ENCODE peak calls at places on chromosomes 7 and 10, in four cellular contexts. One of them, this sample, is unnamed.

GRCh38 chr7:157895520-157896375 is 558.9 kb downstream of the DNAJB6 start:
- DNase-seq in mesendoderm: no peak
- DNase-seq in IMR-90: no peak
- DNase-seq in H1: no peak
- DNase-seq in this sample: no peak

GRCh38 chr7:135385209-135385608 is 124.7 kb downstream of the CNOT4 start:
- DNase-seq in mesendoderm: no peak
- DNase-seq in IMR-90: peak; percentile 44
- DNase-seq in H1: no peak
- DNase-seq in this sample: no peak

GRCh38 chr7:11552676-11553075 is 279.3 kb downstream of the THSD7A start:
- DNase-seq in mesendoderm: no peak
- DNase-seq in IMR-90: no peak
- DNase-seq in H1: no peak
- DNase-seq in this sample: no peak

GRCh38 chr7:19113855-19114590 is 3.4 kb downstream of the TWIST1 start:
- DNase-seq in mesendoderm: no peak
- DNase-seq in IMR-90: peak; percentile 66
- DNase-seq in H1: no peak
- DNase-seq in this sample: no peak

GRCh38 chr7:50828801-50829200 is 46.1 kb upstream of the GRB10 start:
- DNase-seq in mesendoderm: no peak
- DNase-seq in IMR-90: no peak
- DNase-seq in H1: no peak
- DNase-seq in this sample: no peak

GRCh38 chr7:75866129-75866496 is 12.7 kb upstream of the RHBDD2 start:
- DNase-seq in mesendoderm: no peak
- DNase-seq in IMR-90: no peak
- DNase-seq in H1: no peak
- DNase-seq in this sample: no peak

GRCh38 chr10:71565284-71566000 is 154.1 kb downstream of the C10orf105 start:
- DNase-seq in mesendoderm: no peak
- DNase-seq in IMR-90: no peak
- DNase-seq in H1: no peak
- DNase-seq in this sample: no peak

GRCh38 chr7:63092951-63093350 is 905.7 kb upstream of the ZNF722 start:
- DNase-seq in mesendoderm: no peak
- DNase-seq in IMR-90: no peak
- DNase-seq in H1: no peak
- DNase-seq in this sample: no peak

GRCh38 chr7:46383605-46384004 is 462.5 kb upstream of the IGFBP3 start:
- DNase-seq in mesendoderm: peak; percentile 56
- DNase-seq in IMR-90: peak; percentile 58
- DNase-seq in H1: no peak
- DNase-seq in this sample: no peak

GRCh38 chr10:74544106-74544505 is 282.3 kb upstream of the KAT6B start:
- DNase-seq in mesendoderm: peak; percentile 39
- DNase-seq in IMR-90: peak; percentile 34
- DNase-seq in H1: no peak
- DNase-seq in this sample: no peak

GRCh38 chr10:34801066-34801738 is 13.9 kb downstream of the PARD3 start:
- DNase-seq in mesendoderm: peak; percentile 85
- DNase-seq in IMR-90: no peak
- DNase-seq in H1: no peak
- DNase-seq in this sample: no peak

GRCh38 chr7:51607447-51607846 is 290.8 kb upstream of the COBL start:
- DNase-seq in mesendoderm: no peak
- DNase-seq in IMR-90: no peak
- DNase-seq in H1: no peak
- DNase-seq in this sample: no peak

GRCh38 chr7:156942708-156943090 is 6.8 kb upstream of the NOM1 start:
- DNase-seq in mesendoderm: no peak
- DNase-seq in IMR-90: no peak
- DNase-seq in H1: peak; percentile 54
- DNase-seq in this sample: peak; percentile 69

GRCh38 chr7:81457858-81458522 is 311.9 kb downstream of the HGF start:
- DNase-seq in mesendoderm: no peak
- DNase-seq in IMR-90: peak; percentile 56
- DNase-seq in H1: no peak
- DNase-seq in this sample: no peak

GRCh38 chr10:122018951-122019413 is 30.0 kb downstream of the TACC2 start:
- DNase-seq in mesendoderm: no peak
- DNase-seq in IMR-90: no peak
- DNase-seq in H1: no peak
- DNase-seq in this sample: no peak

GRCh38 chr10:14674376-14675050 is 100.2 kb downstream of the FAM107B start:
- DNase-seq in mesendoderm: peak; percentile 16
- DNase-seq in IMR-90: no peak
- DNase-seq in H1: no peak
- DNase-seq in this sample: no peak

GRCh38 chr7:79770053-79770452 is 316.6 kb upstream of the MAGI2 start:
- DNase-seq in mesendoderm: no peak
- DNase-seq in IMR-90: no peak
- DNase-seq in H1: no peak
- DNase-seq in this sample: no peak

GRCh38 chr7:100680589-100681271 is 7.2 kb downstream of the GNB2 start:
- DNase-seq in mesendoderm: no peak
- DNase-seq in IMR-90: no peak
- DNase-seq in H1: no peak
- DNase-seq in this sample: no peak

GRCh38 chr10:34808336-34808735 is 6.8 kb downstream of the PARD3 start:
- DNase-seq in mesendoderm: no peak
- DNase-seq in IMR-90: no peak
- DNase-seq in H1: no peak
- DNase-seq in this sample: no peak

GRCh38 chr7:73830618-73830871 is 251 bp upstream of the CLDN4 start:
- DNase-seq in mesendoderm: no peak
- DNase-seq in IMR-90: peak; percentile 28
- DNase-seq in H1: no peak
- DNase-seq in this sample: no peak

GRCh38 chr10:100043344-100043743 is 33.6 kb upstream of the DNMBP start:
- DNase-seq in mesendoderm: no peak
- DNase-seq in IMR-90: no peak
- DNase-seq in H1: no peak
- DNase-seq in this sample: no peak

GRCh38 chr7:55527314-55527713 is 45.0 kb downstream of the VOPP1 start:
- DNase-seq in mesendoderm: no peak
- DNase-seq in IMR-90: no peak
- DNase-seq in H1: no peak
- DNase-seq in this sample: no peak

GRCh38 chr7:591856-592628 is 72.4 kb upstream of the PDGFA start:
- DNase-seq in mesendoderm: no peak
- DNase-seq in IMR-90: no peak
- DNase-seq in H1: no peak
- DNase-seq in this sample: no peak

GRCh38 chr7:17207220-17207619 is 91.2 kb upstream of the AHR start:
- DNase-seq in mesendoderm: no peak
- DNase-seq in IMR-90: peak; percentile 26
- DNase-seq in H1: no peak
- DNase-seq in this sample: no peak

GRCh38 chr7:81195033-81195432 is 276.2 kb upstream of the SEMA3C start:
- DNase-seq in mesendoderm: no peak
- DNase-seq in IMR-90: peak; percentile 74
- DNase-seq in H1: no peak
- DNase-seq in this sample: no peak

GRCh38 chr7:95700917-95701316 is 71.4 kb upstream of the DYNC1I1 start:
- DNase-seq in mesendoderm: no peak
- DNase-seq in IMR-90: no peak
- DNase-seq in H1: no peak
- DNase-seq in this sample: no peak

GRCh38 chr7:70700055-70700934 is 431.6 kb upstream of the GALNT17 start:
- DNase-seq in mesendoderm: no peak
- DNase-seq in IMR-90: no peak
- DNase-seq in H1: no peak
- DNase-seq in this sample: peak; percentile 65

GRCh38 chr10:17951868-17952371 is at the start of gene SLC39A12:
- DNase-seq in mesendoderm: peak; percentile 14
- DNase-seq in IMR-90: peak; percentile 86
- DNase-seq in H1: no peak
- DNase-seq in this sample: no peak

GRCh38 chr10:69389827-69390490 is 26.8 kb downstream of the TACR2 start:
- DNase-seq in mesendoderm: peak; percentile 87
- DNase-seq in IMR-90: peak; percentile 26
- DNase-seq in H1: peak; percentile 63
- DNase-seq in this sample: peak; percentile 88

GRCh38 chr7:117068511-117069155 is 115.3 kb downstream of the ST7 start:
- DNase-seq in mesendoderm: no peak
- DNase-seq in IMR-90: no peak
- DNase-seq in H1: no peak
- DNase-seq in this sample: no peak

GRCh38 chr10:3493621-3494020 is 291.4 kb downstream of the KLF6 start:
- DNase-seq in mesendoderm: no peak
- DNase-seq in IMR-90: no peak
- DNase-seq in H1: no peak
- DNase-seq in this sample: no peak

GRCh38 chr10:118967160-118967559 is 62.4 kb upstream of the NANOS1 start:
- DNase-seq in mesendoderm: no peak
- DNase-seq in IMR-90: no peak
- DNase-seq in H1: no peak
- DNase-seq in this sample: peak; percentile 20

GRCh38 chr10:71522438-71523144 is 125.9 kb downstream of the CDH23 start:
- DNase-seq in mesendoderm: peak; percentile 43
- DNase-seq in IMR-90: no peak
- DNase-seq in H1: no peak
- DNase-seq in this sample: no peak

GRCh38 chr10:110872145-110872983 is 636 bp downstream of the PDCD4 start:
- DNase-seq in mesendoderm: peak; percentile 93
- DNase-seq in IMR-90: peak; percentile 81
- DNase-seq in H1: peak; percentile 82
- DNase-seq in this sample: peak; percentile 83

GRCh38 chr10:110500515-110500905 is 2.8 kb downstream of the DUSP5 start:
- DNase-seq in mesendoderm: peak; percentile 73
- DNase-seq in IMR-90: peak; percentile 81
- DNase-seq in H1: no peak
- DNase-seq in this sample: no peak

GRCh38 chr10:72087392-72087968 is 871 bp downstream of the SPOCK2 start:
- DNase-seq in mesendoderm: no peak
- DNase-seq in IMR-90: no peak
- DNase-seq in H1: peak; percentile 66
- DNase-seq in this sample: peak; percentile 32

DNA sequence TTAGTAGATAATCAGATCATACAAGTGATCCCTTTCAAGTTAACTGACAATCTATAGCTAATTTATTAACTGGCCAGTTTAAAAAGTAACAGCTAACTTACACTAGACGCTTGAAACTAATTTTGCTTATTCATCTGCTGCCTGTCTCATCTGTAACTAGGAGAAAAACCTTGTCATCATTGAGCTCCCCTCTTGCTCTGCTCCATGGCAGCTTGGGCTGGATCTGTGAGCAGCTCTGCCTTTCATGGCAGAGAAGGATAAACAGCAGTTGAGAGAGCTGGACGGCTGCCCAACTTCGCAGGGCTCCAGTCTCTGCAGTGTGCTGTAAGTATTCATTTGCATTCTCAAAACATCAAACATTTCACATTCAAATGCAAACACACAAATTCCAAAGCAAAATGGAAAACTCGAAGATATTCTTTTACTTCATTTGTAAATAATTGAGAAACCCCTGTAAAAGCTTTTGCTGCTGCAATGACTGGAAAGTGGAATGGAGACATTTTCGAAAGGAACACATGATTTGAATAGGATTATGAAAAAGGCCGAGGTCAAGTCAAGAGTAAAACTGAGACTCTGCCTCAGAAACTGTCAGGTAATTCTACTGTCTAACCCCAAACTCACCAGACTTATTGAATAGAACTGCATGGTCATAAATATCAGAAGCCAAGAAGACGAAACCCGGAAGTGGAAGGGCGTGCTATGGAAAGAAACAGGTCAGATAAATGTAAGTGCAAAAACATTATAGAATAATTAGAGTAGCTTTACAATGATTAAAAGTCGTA is 17.6 kb downstream of the SLC35B4 start:
- DNase-seq in mesendoderm: no peak
- DNase-seq in IMR-90: peak; percentile 78
- DNase-seq in H1: no peak
- DNase-seq in this sample: no peak
- H3K56ac ChIP-seq in mesendoderm: no peak overlapping the region
- H3K56ac ChIP-seq in IMR-90: no peak overlapping the region
- H3K56ac ChIP-seq in H1: no peak overlapping the region
- H3K56ac ChIP-seq in this sample: no peak overlapping the region

GRCh38 chr10:109327266-109327665 is 596.0 kb downstream of the XPNPEP1 start:
- DNase-seq in mesendoderm: no peak
- DNase-seq in IMR-90: no peak
- DNase-seq in H1: no peak
- DNase-seq in this sample: no peak

GRCh38 chr10:109324721-109325120 is 598.6 kb downstream of the XPNPEP1 start:
- DNase-seq in mesendoderm: no peak
- DNase-seq in IMR-90: no peak
- DNase-seq in H1: no peak
- DNase-seq in this sample: no peak

DNA sequence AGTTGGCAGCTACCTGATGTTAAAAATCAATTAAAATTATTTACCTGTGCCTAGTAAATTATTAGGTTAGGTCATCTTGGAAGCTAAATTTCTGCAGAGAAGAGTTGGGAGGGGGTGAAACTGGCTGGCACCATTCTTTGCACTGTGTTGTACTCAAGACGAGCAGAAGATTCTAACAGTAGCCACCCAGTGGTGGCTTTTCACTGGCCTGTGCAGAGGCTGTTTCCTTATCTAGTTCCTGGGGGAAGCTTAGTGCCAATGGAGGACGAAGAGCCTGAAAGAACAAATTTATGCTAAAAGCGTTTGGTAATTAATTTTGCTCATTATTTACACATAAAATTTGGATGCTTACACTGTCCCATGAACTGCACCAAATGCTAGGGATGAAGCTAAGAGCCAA is 595.3 kb downstream of the XPNPEP1 start:
- DNase-seq in mesendoderm: peak; percentile 25
- DNase-seq in IMR-90: no peak
- DNase-seq in H1: no peak
- DNase-seq in this sample: no peak
- H3K56ac ChIP-seq in mesendoderm: peak overlapping the region; percentile 11
- H3K56ac ChIP-seq in IMR-90: no peak overlapping the region
- H3K56ac ChIP-seq in H1: no peak overlapping the region
- H3K56ac ChIP-seq in this sample: no peak overlapping the region

GRCh38 chr7:69656077-69656476 is 57.8 kb downstream of the AUTS2 start:
- DNase-seq in mesendoderm: no peak
- DNase-seq in IMR-90: no peak
- DNase-seq in H1: no peak
- DNase-seq in this sample: no peak

GRCh38 chr7:69654849-69655707 is 56.8 kb downstream of the AUTS2 start:
- DNase-seq in mesendoderm: no peak
- DNase-seq in IMR-90: no peak
- DNase-seq in H1: no peak
- DNase-seq in this sample: no peak

GRCh38 chr7:69651101-69651590 is 52.9 kb downstream of the AUTS2 start:
- DNase-seq in mesendoderm: peak; percentile 38
- DNase-seq in IMR-90: no peak
- DNase-seq in H1: no peak
- DNase-seq in this sample: no peak

GRCh38 chr7:69654381-69654780 is 56.1 kb downstream of the AUTS2 start:
- DNase-seq in mesendoderm: no peak
- DNase-seq in IMR-90: no peak
- DNase-seq in H1: no peak
- DNase-seq in this sample: no peak

GRCh38 chr7:69652947-69653701 is 54.8 kb downstream of the AUTS2 start:
- DNase-seq in mesendoderm: no peak
- DNase-seq in IMR-90: no peak
- DNase-seq in H1: no peak
- DNase-seq in this sample: no peak
- H3K56ac ChIP-seq in mesendoderm: no peak overlapping the region
- H3K56ac ChIP-seq in IMR-90: no peak overlapping the region
- H3K56ac ChIP-seq in H1: no peak overlapping the region
- H3K56ac ChIP-seq in this sample: no peak overlapping the region

GRCh38 chr7:28224675-28225074 is 44.1 kb upstream of the JAZF1 start:
- DNase-seq in mesendoderm: no peak
- DNase-seq in IMR-90: no peak
- DNase-seq in H1: no peak
- DNase-seq in this sample: no peak
- H3K56ac ChIP-seq in mesendoderm: no peak overlapping the region
- H3K56ac ChIP-seq in IMR-90: no peak overlapping the region
- H3K56ac ChIP-seq in H1: no peak overlapping the region
- H3K56ac ChIP-seq in this sample: no peak overlapping the region

This sample was measured in H9.